ENCODE peak calls at places on chromosome 17, in five cellular contexts. X, R, Y, F and N are unnamed samples.
A peak's percentile ranks its signal among the peaks of the same experiment; 100 is the strongest.

GRCh38 chr17:35046245-35046644 is 17.3 kb downstream of the RFFL start:
- DNase-seq in R (no peak), F (no peak), Y (no peak), X (no peak), N (no peak)

GRCh38 chr17:43905985-43906852 is 1.1 kb downstream of the MPP2 start:
- DNase-seq in R (peak; percentile 44), F (no peak), Y (peak; percentile 28), X (peak; percentile 79), N (peak; percentile 48)

GRCh38 chr17:64174686-64175456 is 44.9 kb upstream of the ERN1 start:
- DNase-seq in R (no peak), F (no peak), X (no peak), Y (no peak), N (no peak)

GRCh38 chr17:6066183-6066948 is 3.8 kb upstream of the WSCD1 start:
- DNase-seq in X (no peak), F (no peak), Y (no peak), R (no peak), N (no peak)

GRCh38 chr17:80119271-80119791 is 17.9 kb downstream of the GAA start:
- DNase-seq in R (no peak), Y (no peak), F (no peak), X (no peak), N (no peak)

GRCh38 chr17:59786536-59787319 is 79.3 kb downstream of the VMP1 start:
- DNase-seq in Y (peak; percentile 82), X (peak; percentile 51), F (no peak), R (peak; percentile 69), N (peak; percentile 47)

GRCh38 chr17:6947745-6948144 is 48.1 kb upstream of the ALOX12 start:
- DNase-seq in Y (no peak), F (no peak), X (no peak), R (no peak), N (no peak)

GRCh38 chr17:61002316-61002736 is 324.7 kb downstream of the BCAS3 start:
- DNase-seq in F (no peak), Y (peak; percentile 5), R (no peak), X (peak; percentile 29), N (peak; percentile 1)

GRCh38 chr17:81228834-81229665 is 6.3 kb upstream of the CEP131 start:
- DNase-seq in R (no peak), Y (no peak), X (no peak), F (no peak), N (no peak)

GRCh38 chr17:28710948-28711722 is 553 bp downstream of the PROCA1 start:
- DNase-seq in Y (peak; percentile 85), X (peak; percentile 89), R (peak; percentile 87), F (peak; percentile 85), N (peak; percentile 80)

GRCh38 chr17:66526827-66527226 is 224.4 kb downstream of the PRKCA start:
- DNase-seq in Y (no peak), F (no peak), X (no peak), R (no peak), N (no peak)

GRCh38 chr17:73749337-73749807 is 105.1 kb upstream of the SDK2 start:
- DNase-seq in R (no peak), Y (no peak), X (no peak), F (no peak), N (no peak)

GRCh38 chr17:48129981-48130380 is 22.4 kb downstream of the SNX11 start:
- DNase-seq in R (no peak), F (no peak), Y (no peak), X (peak; percentile 52), N (no peak)

GRCh38 chr17:78132767-78133178 is 2.2 kb downstream of the TMC8 start:
- DNase-seq in Y (no peak), R (no peak), F (no peak), X (no peak), N (no peak)

GRCh38 chr17:34382586-34383224 is 19.7 kb upstream of the CCL1 start:
- DNase-seq in R (no peak), F (no peak), Y (no peak), X (no peak), N (no peak)

GRCh38 chr17:74782571-74782970 is 6.4 kb upstream of the NAT9 start:
- DNase-seq in F (no peak), Y (no peak), X (no peak), R (no peak), N (no peak)

GRCh38 chr17:77571562-77571981 is 386.9 kb upstream of the TNRC6C start:
- DNase-seq in X (no peak), F (no peak), R (peak; percentile 24), Y (no peak), N (no peak)

GRCh38 chr17:75816693-75817092 is 27.5 kb downstream of the UNC13D start:
- DNase-seq in F (no peak), Y (no peak), R (no peak), X (no peak), N (no peak)

GRCh38 chr17:65170839-65171238 is 33.7 kb downstream of the RGS9 start:
- DNase-seq in R (no peak), F (no peak), X (no peak), Y (no peak), N (no peak)

GRCh38 chr17:73901661-73902415 is 257.6 kb upstream of the SDK2 start:
- DNase-seq in Y (peak; percentile 6), F (no peak), X (peak; percentile 78), R (no peak), N (no peak)

GRCh38 chr17:19379306-19380075 is 1.2 kb downstream of the MAPK7 start:
- DNase-seq in X (no peak), F (no peak), R (no peak), Y (no peak), N (no peak)
- H3K4me1 ChIP-seq in X (no peaks in the 10 kb centered on the region), F (peaks cover 2% of the 10 kb centered on the region), R (peaks cover 3% of the 10 kb centered on the region), Y (peaks cover 7% of the 10 kb centered on the region), N (no peaks in the 10 kb centered on the region)

GRCh38 chr17:45113424-45113754 is 18.9 kb downstream of the PLCD3 start:
- DNase-seq in R (no peak), F (no peak), X (no peak), Y (no peak), N (no peak)

GRCh38 chr17:45110676-45111611 is 21.4 kb downstream of the PLCD3 start:
- DNase-seq in X (no peak), Y (no peak), F (no peak), R (no peak), N (no peak)

GRCh38 chr17:45114117-45114932 is 18.0 kb downstream of the PLCD3 start:
- DNase-seq in Y (no peak), F (no peak), R (no peak), X (no peak), N (no peak)

GRCh38 chr17:45111838-45112237 is 20.5 kb downstream of the PLCD3 start:
- DNase-seq in R (no peak), Y (no peak), X (no peak), F (no peak), N (no peak)

GRCh38 chr17:45112559-45113423 is 19.5 kb downstream of the PLCD3 start:
- DNase-seq in F (no peak), R (no peak), Y (no peak), X (no peak), N (no peak)
- H3K4me3 ChIP-seq in F (no peak overlapping the region), R (no peak overlapping the region), Y (no peak overlapping the region), X (no peak overlapping the region), N (no peak overlapping the region)

GRCh38 chr17:17153709-17154108 is 52.4 kb downstream of the PLD6 start:
- DNase-seq in Y (no peak), X (no peak), R (no peak), F (no peak), N (no peak)
- H3K36me3 ChIP-seq in Y (peaks cover 35% of the 10 kb centered on the region), X (peaks cover 19% of the 10 kb centered on the region), R (peaks cover 87% of the 10 kb centered on the region), F (peaks cover 12% of the 10 kb centered on the region), N (peaks cover 77% of the 10 kb centered on the region)

GRCh38 chr17:57957120-57957850 is 2.1 kb upstream of the CUEDC1 start:
- DNase-seq in X (no peak), Y (no peak), F (no peak), R (peak; percentile 5), N (no peak)
- H3K4me1 ChIP-seq in X (peaks cover 2% of the 10 kb centered on the region), Y (peaks cover 14% of the 10 kb centered on the region), F (peaks cover 4% of the 10 kb centered on the region), R (peaks cover 16% of the 10 kb centered on the region), N (peaks cover 15% of the 10 kb centered on the region)

GRCh38 chr17:82399601-82400101 is 18.5 kb upstream of the HEXD start:
- DNase-seq in R (no peak), Y (no peak), F (no peak), X (peak; percentile 63), N (no peak)
- H3K4me3 ChIP-seq in R (no peak overlapping the region), Y (no peak overlapping the region), F (no peak overlapping the region), X (peak overlapping the region; percentile 15), N (no peak overlapping the region)

DNA sequence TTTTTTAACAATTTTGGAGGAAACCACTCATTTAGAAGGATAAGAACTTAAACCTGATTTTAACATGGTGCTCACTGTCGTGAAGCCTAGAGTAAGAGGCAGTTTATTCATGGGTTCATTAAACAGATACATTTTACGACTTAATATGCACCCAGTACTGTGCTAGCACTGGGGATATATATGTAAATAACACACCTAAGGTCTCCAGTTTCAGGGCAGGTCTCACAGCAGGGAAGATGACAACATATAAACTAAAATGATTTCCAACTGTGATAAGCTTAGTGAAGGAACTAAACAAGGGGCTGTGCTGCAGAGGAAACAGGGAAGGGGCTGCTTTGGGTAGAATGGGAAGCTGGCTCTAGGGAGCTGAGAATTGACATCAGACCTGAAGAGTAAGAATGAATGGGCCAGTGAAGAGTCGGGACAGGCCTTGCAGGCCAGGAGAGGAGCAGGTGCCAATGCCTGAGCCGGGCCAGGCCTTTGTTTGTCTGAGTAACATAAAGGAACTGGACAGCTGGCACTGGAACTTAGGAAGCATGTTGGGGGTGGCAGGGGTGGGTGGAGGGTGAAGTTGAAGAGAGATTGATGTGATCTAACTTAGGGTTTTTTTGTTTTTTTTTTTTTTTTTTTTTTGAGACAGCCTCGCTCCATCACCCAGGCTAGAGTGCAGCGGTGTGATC is 12.1 kb downstream of the NT5M start:
- DNase-seq in F (no peak), R (no peak), X (no peak), Y (no peak), N (no peak)
- H3K36me3 ChIP-seq in F (no peaks in the 10 kb centered on the region), R (no peaks in the 10 kb centered on the region), X (no peaks in the 10 kb centered on the region), Y (no peaks in the 10 kb centered on the region), N (no peaks in the 10 kb centered on the region)

GRCh38 chr17:50640701-50641338 is 6.1 kb downstream of the ABCC3 start:
- DNase-seq in F (no peak), Y (no peak), X (peak; percentile 39), R (no peak), N (no peak)
- H3K4me1 ChIP-seq in F (peaks cover 4% of the 10 kb centered on the region), Y (no peaks in the 10 kb centered on the region), X (peaks cover 33% of the 10 kb centered on the region), R (peaks cover 6% of the 10 kb centered on the region), N (peaks cover 21% of the 10 kb centered on the region)

GRCh38 chr17:46200200-46200599 is 7.0 kb upstream of the KANSL1 start:
- DNase-seq in X (no peak), F (no peak), Y (no peak), R (no peak), N (no peak)

GRCh38 chr17:46195939-46196338 is 2.7 kb upstream of the KANSL1 start:
- DNase-seq in Y (no peak), F (no peak), X (no peak), R (no peak), N (no peak)

GRCh38 chr17:46197526-46197925 is 4.3 kb upstream of the KANSL1 start:
- DNase-seq in X (no peak), Y (no peak), R (no peak), F (no peak), N (no peak)

GRCh38 chr17:46199379-46199778 is 6.2 kb upstream of the KANSL1 start:
- DNase-seq in X (no peak), Y (no peak), R (no peak), F (no peak), N (no peak)

DNA sequence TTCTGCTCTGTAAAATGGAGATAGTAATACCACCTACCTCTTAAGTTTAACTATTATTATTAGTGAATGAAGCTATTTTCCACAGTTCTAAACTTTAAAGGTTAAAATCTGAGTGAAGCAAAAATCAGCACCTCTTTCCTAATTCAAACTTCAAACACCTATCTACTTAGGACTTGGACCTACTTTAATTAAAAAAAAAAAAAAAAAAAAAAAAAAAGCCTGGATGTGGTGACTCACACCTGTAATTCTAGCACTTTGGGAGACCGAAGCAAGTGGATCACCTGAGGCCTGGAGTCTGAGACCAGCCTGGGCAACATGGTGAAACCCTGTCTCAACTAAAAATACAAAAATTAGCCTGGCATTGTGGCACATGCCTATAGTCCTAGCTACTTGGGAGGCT is 5.0 kb upstream of the KANSL1 start:
- DNase-seq in R (no peak), F (no peak), X (no peak), Y (no peak), N (no peak)
- H3K4me3 ChIP-seq in R (no peak overlapping the region), F (no peak overlapping the region), X (no peak overlapping the region), Y (no peak overlapping the region), N (no peak overlapping the region)